ENCODE peak calls at places on chromosome 18, in six cellular contexts. O is K562, U is HepG2, S is GM12878, E is H1, C is SK-N-SH. A is an unnamed sample.

GRCh38 chr18:62877448-62878221 is 162.3 kb downstream of the PHLPP1 start:
- DNase-seq in C (no peak), E (no peak), S (no peak), U (peak; percentile 30), O (no peak), A (peak; percentile 38)

GRCh38 chr18:8863427-8863826 is 158.1 kb downstream of the MTCL1 start:
- DNase-seq in O (no peak), C (no peak), U (no peak), S (no peak), E (no peak), A (no peak)

GRCh38 chr18:3281456-3282400 is 19.8 kb downstream of the MYL12B start:
- DNase-seq in E (no peak), S (no peak), O (peak; percentile 67), C (peak; percentile 59), U (peak; percentile 67), A (peak; percentile 78)

GRCh38 chr18:13481820-13482640 is 244.3 kb downstream of the FAM210A start:
- DNase-seq in S (peak; percentile 51), U (no peak), O (no peak), C (no peak), E (no peak), A (no peak)

GRCh38 chr18:43661570-43661969 is 384.3 kb upstream of the SYT4 start:
- DNase-seq in E (peak; percentile 49), U (peak; percentile 1), O (no peak), S (peak; percentile 4), C (peak; percentile 4), A (no peak)

GRCh38 chr18:46035701-46036680 is 36.1 kb downstream of the PSTPIP2 start:
- DNase-seq in O (no peak), E (no peak), U (no peak), S (no peak), C (peak; percentile 17), A (no peak)

GRCh38 chr18:6543330-6543908 is 128.7 kb upstream of the L3MBTL4 start:
- DNase-seq in U (peak; percentile 14), S (no peak), C (peak; percentile 37), E (no peak), O (peak; percentile 19), A (peak; percentile 5)

GRCh38 chr18:7566587-7567486 is at the start of gene PTPRM:
- DNase-seq in S (no peak), O (peak; percentile 90), U (peak; percentile 47), E (peak; percentile 75), C (peak; percentile 92), A (peak; percentile 52)

GRCh38 chr18:50044402-50044801 is 150.5 kb downstream of the MYO5B start:
- DNase-seq in S (no peak), O (peak; percentile 16), C (peak; percentile 22), U (no peak), E (no peak), A (no peak)

GRCh38 chr18:21851327-21851961 is 110.9 kb downstream of the MIB1 start:
- DNase-seq in C (peak; percentile 23), S (no peak), O (no peak), U (no peak), E (no peak), A (peak; percentile 13)

GRCh38 chr18:10566390-10566789 is 40.6 kb downstream of the NAPG start:
- DNase-seq in S (no peak), U (no peak), O (no peak), C (no peak), E (no peak), A (no peak)

GRCh38 chr18:43534511-43534910 is 257.2 kb upstream of the SYT4 start:
- DNase-seq in O (no peak), E (no peak), S (no peak), C (no peak), U (no peak), A (no peak)

GRCh38 chr18:24395049-24395780 is 2.4 kb downstream of the OSBPL1A start:
- DNase-seq in E (no peak), S (no peak), O (no peak), C (no peak), U (no peak), A (no peak)

GRCh38 chr18:3154214-3154613 is 65.6 kb downstream of the MYOM1 start:
- DNase-seq in C (no peak), S (no peak), E (no peak), O (no peak), U (no peak), A (no peak)

GRCh38 chr18:72843743-72844142 is 24.0 kb downstream of the NETO1 start:
- DNase-seq in S (no peak), E (no peak), U (no peak), C (no peak), O (no peak), A (no peak)

GRCh38 chr18:10471574-10471973 is 17.1 kb downstream of the APCDD1 start:
- DNase-seq in E (no peak), U (no peak), C (no peak), O (no peak), S (no peak), A (no peak)

GRCh38 chr18:45282101-45282812 is 333.0 kb upstream of the SLC14A2 start:
- DNase-seq in U (no peak), C (no peak), O (no peak), S (no peak), E (no peak), A (no peak)

GRCh38 chr18:8841781-8842485 is 136.6 kb downstream of the MTCL1 start:
- DNase-seq in E (no peak), O (no peak), C (no peak), S (no peak), U (no peak), A (no peak)

GRCh38 chr18:12327510-12328178 is 19.6 kb downstream of the TUBB6 start:
- DNase-seq in U (peak; percentile 69), O (peak; percentile 65), E (peak; percentile 97), S (no peak), C (peak; percentile 82), A (peak; percentile 77)

GRCh38 chr18:58117685-58118403 is 73.8 kb downstream of the NEDD4L start:
- DNase-seq in S (no peak), C (no peak), U (peak; percentile 69), E (no peak), O (peak; percentile 68), A (peak; percentile 69)

GRCh38 chr18:48720655-48721025 is 181.8 kb downstream of the CTIF start:
- DNase-seq in C (peak; percentile 59), O (no peak), U (no peak), E (no peak), S (no peak), A (no peak)

GRCh38 chr18:51537487-51537886 is 340.0 kb upstream of the MEX3C start:
- DNase-seq in U (no peak), O (no peak), S (peak; percentile 2), C (peak; percentile 50), E (no peak), A (peak; percentile 40)

GRCh38 chr18:812123-812672 is at the start of gene YES1:
- DNase-seq in S (no peak), E (peak; percentile 90), U (peak; percentile 78), O (peak; percentile 96), C (peak; percentile 89), A (peak; percentile 76)

GRCh38 chr18:39481281-39481680 is 1915.7 kb upstream of the CELF4 start:
- DNase-seq in E (no peak), O (no peak), C (no peak), U (no peak), S (no peak), A (no peak)

GRCh38 chr18:79933765-79934164 is 17.7 kb downstream of the SLC66A2 start:
- DNase-seq in U (peak; percentile 81), O (no peak), E (peak; percentile 19), S (no peak), C (no peak), A (no peak)

GRCh38 chr18:73153271-73153670 is 285.5 kb upstream of the NETO1 start:
- DNase-seq in S (no peak), E (no peak), U (no peak), O (no peak), C (no peak), A (no peak)

GRCh38 chr18:5543036-5543671 is 643 bp downstream of the EPB41L3 start:
- DNase-seq in E (peak; percentile 72), S (no peak), O (no peak), U (no peak), C (peak; percentile 52), A (no peak)

GRCh38 chr18:73093687-73094250 is 226.0 kb upstream of the NETO1 start:
- DNase-seq in S (no peak), C (no peak), E (no peak), U (no peak), O (no peak), A (no peak)

GRCh38 chr18:45255142-45255890 is 360.0 kb upstream of the SLC14A2 start:
- DNase-seq in U (no peak), E (no peak), C (no peak), S (no peak), O (no peak), A (no peak)

GRCh38 chr18:56068030-56068671 is 480.2 kb upstream of the TCF4 start:
- DNase-seq in O (no peak), C (peak; percentile 31), E (no peak), S (no peak), U (no peak), A (no peak)
- TF ChIP-seq RFX5 in O (no peak), C (no peak), E (no peak), S (no peak), U (no peak), A (no peak)

GRCh38 chr18:31510319-31510718 is 12.3 kb downstream of the DSG2 start:
- DNase-seq in U (peak; percentile 89), C (no peak), O (no peak), E (no peak), S (no peak), A (no peak)

GRCh38 chr18:31512203-31512764 is 14.3 kb downstream of the DSG2 start:
- DNase-seq in O (no peak), U (peak; percentile 97), C (no peak), E (no peak), S (no peak), A (peak; percentile 85)

GRCh38 chr18:31511098-31511497 is 13.1 kb downstream of the DSG2 start:
- DNase-seq in S (no peak), U (no peak), C (no peak), E (no peak), O (no peak), A (no peak)

GRCh38 chr18:31516432-31516831 is 18.5 kb downstream of the DSG2 start:
- DNase-seq in U (no peak), C (no peak), O (no peak), E (no peak), S (no peak), A (no peak)

GRCh38 chr18:31513189-31513907 is 15.4 kb downstream of the DSG2 start:
- DNase-seq in C (no peak), S (no peak), U (peak; percentile 41), O (no peak), E (no peak), A (peak; percentile 32)
- TF ChIP-seq CHD2 in C (no peak), S (no peak), U (no peak), O (no peak), E (no peak), A (no peak)

GRCh38 chr18:36572135-36572856 is 256.5 kb downstream of the TPGS2 start:
- DNase-seq in C (peak; percentile 48), O (peak; percentile 22), U (peak; percentile 19), S (peak; percentile 38), E (no peak), A (peak; percentile 5)
- TF ChIP-seq RFX5 in C (no peak), O (no peak), U (no peak), S (no peak), E (no peak), A (no peak)

DNA sequence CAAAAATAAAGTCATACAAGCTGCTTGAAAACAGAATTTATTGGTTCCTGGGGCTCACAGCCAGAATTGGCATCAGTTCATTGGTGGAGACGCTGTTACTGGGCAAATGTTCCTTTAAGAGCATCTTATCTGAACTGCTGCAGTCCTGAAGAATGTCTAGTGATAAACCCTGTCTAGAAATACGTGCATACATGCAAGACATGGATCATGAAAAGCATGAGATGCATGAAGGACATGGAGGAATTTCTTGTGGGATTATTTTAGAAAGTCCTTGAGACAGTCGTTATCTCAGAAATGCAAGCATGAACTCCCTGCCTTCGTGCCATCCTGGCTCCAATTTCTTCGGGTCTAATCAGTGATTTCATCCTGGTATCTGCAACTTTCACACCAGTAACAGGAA is 32.5 kb upstream of the FHOD3 start:
- DNase-seq in S (no peak), E (no peak), C (no peak), O (no peak), U (no peak), A (no peak)
- TF ChIP-seq CHD2 in S (no peak), E (no peak), C (no peak), O (no peak), U (no peak), A (no peak)

A was measured in A549.